ENCODE peak calls at places on chromosome 7, in four cellular contexts. Y is fibroblast of pulmonary artery; Z is CD8-positive, alpha-beta T cell; S is dorsolateral prefrontal cortex. D is an unnamed sample.

GRCh38 chr7:155878674-155879073 is 66.4 kb upstream of the SHH start:
- DNase-seq in Y (no peak), Z (no peak), S (no peak), D (no peak)

GRCh38 chr7:816751-817671 is 15.3 kb upstream of the SUN1 start:
- DNase-seq in Y (no peak), Z (peak; percentile 32), S (no peak), D (no peak)

GRCh38 chr7:128810473-128810872 is 18.7 kb downstream of the CCDC136 start:
- DNase-seq in Y (no peak), Z (no peak), S (no peak), D (no peak)

GRCh38 chr7:2730846-2731770 is 43.1 kb downstream of the AMZ1 start:
- DNase-seq in Y (no peak), Z (no peak), S (no peak), D (no peak)

GRCh38 chr7:86949052-86949778 is 110.2 kb downstream of the ELAPOR2 start:
- DNase-seq in Y (no peak), Z (no peak), S (no peak), D (peak; percentile 53)

GRCh38 chr7:121372376-121373024 is 23.6 kb downstream of the FAM3C start:
- DNase-seq in Y (peak; percentile 13), Z (no peak), S (no peak), D (peak; percentile 62)

GRCh38 chr7:104341545-104341944 is 13.1 kb downstream of the LHFPL3 start:
- DNase-seq in Y (no peak), Z (no peak), S (no peak), D (no peak)

GRCh38 chr7:95609277-95609971 is 13.1 kb upstream of the PDK4 start:
- DNase-seq in Y (peak; percentile 80), Z (no peak), S (no peak), D (no peak)

DNA sequence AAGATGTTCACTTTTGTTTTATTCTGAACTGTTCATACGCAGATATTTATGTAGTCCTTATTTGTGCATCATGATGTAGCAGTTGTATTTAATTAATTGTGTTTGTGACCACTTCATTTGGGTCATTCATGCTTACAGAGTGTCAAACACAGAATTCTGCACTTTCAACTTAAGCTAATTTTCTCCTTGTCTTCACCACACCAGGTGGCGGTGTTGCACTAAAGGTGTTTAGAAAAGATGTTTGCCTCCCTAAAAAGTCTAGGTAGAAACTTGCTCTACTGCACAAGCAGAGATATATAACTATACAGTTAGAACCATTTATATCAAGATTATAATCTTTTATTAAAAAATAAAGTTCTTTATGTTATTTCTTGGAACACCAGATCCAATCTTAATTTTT is 1.3 kb upstream of the TAS2R38 start:
- DNase-seq in Y (no peak), Z (no peak), S (no peak), D (no peak)
- TF ChIP-seq CTCF in Y (no peak), Z (no peak), S (no peak), D (peak; percentile 35)

GRCh38 chr7:69577221-69577620 is 21.1 kb upstream of the AUTS2 start:
- DNase-seq in Y (peak; percentile 40), Z (no peak), S (no peak), D (no peak)
- TF ChIP-seq CTCF in Y (no peak), Z (no peak), S (no peak), D (no peak)

DNA sequence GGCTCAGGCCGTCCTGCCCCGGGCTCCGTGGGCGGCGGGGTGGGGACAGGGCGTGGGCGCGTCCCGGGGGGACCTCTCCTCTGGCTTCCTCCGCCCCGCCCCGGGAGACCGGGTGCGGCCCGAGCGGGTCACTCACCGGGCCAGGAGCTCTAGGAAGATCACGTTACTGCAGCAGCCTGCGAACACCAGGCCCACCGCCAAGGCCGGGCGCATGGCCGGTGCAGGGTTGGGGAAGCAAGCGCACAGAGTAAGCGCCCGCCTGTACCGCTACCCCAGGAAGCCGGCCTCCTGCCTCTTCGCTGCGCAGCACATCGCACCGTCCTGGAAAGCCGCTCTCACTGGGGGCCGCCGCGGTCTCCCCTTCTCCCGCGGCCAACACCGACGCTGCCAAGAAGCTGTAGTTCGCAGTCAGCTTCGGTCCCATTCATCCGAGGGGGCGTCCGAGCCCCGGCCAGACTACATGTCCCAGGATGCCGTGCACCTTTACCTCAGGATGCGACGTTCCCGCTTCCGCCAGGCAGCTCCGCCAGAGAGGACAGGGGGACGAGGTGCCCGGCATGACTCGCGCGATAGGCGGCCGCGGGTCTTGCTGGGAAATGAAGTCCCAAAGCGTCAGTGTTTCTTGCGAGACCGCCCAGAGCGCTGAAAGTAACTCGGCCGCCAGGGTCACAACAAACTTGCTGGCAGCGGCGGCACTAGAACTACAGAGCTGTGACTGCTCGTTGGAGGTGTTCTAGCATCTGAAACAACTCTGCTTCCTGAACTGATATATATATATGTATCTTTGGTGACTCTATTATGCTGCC is at the start of gene SLC35B4:
- DNase-seq in Y (peak; percentile 98), Z (peak; percentile 94), S (peak; percentile 98), D (peak; percentile 89)
- TF ChIP-seq CTCF in Y (peak; percentile 22), Z (peak; percentile 29), S (peak; percentile 45), D (no peak)

GRCh38 chr7:94222516-94222915 is 172.2 kb upstream of the COL1A2 start:
- DNase-seq in Y (peak; percentile 54), Z (no peak), S (no peak), D (no peak)

GRCh38 chr7:94228223-94228622 is 166.5 kb upstream of the COL1A2 start:
- DNase-seq in Y (no peak), Z (no peak), S (no peak), D (no peak)

GRCh38 chr7:94228678-94229077 is 166.0 kb upstream of the COL1A2 start:
- DNase-seq in Y (no peak), Z (no peak), S (no peak), D (no peak)

GRCh38 chr7:94223375-94224084 is 171.2 kb upstream of the COL1A2 start:
- DNase-seq in Y (peak; percentile 75), Z (no peak), S (no peak), D (no peak)
- TF ChIP-seq CTCF in Y (peak; percentile 71), Z (no peak), S (no peak), D (peak; percentile 16)